ENCODE peak calls at places on chromosomes 12 and 14, in six cellular contexts. One of them, this sample, is unnamed.

GRCh38 chr12:107759410-107759809 is 1.5 kb downstream of the PRDM4 start:
- DNase-seq in gastrocnemius medialis: no peak
- DNase-seq in IMR-90: peak
- DNase-seq in K562: peak
- DNase-seq in tibial nerve: no peak
- DNase-seq in thyroid gland: no peak
- DNase-seq in this sample: no peak

GRCh38 chr12:68175566-68176033 is 16.1 kb upstream of the IFNG start:
- DNase-seq in gastrocnemius medialis: no peak
- DNase-seq in IMR-90: no peak
- DNase-seq in K562: no peak
- DNase-seq in tibial nerve: no peak
- DNase-seq in thyroid gland: no peak
- DNase-seq in this sample: no peak

GRCh38 chr12:123335490-123335889 is 29.2 kb downstream of the SBNO1 start:
- DNase-seq in gastrocnemius medialis: no peak
- DNase-seq in IMR-90: no peak
- DNase-seq in K562: no peak
- DNase-seq in tibial nerve: no peak
- DNase-seq in thyroid gland: no peak
- DNase-seq in this sample: no peak

GRCh38 chr14:35865611-35866010 is 39.5 kb downstream of the BRMS1L start:
- DNase-seq in gastrocnemius medialis: no peak
- DNase-seq in IMR-90: no peak
- DNase-seq in K562: no peak
- DNase-seq in tibial nerve: no peak
- DNase-seq in thyroid gland: no peak
- DNase-seq in this sample: no peak

GRCh38 chr14:97312910-97313309 is 515.7 kb downstream of the VRK1 start:
- DNase-seq in gastrocnemius medialis: no peak
- DNase-seq in IMR-90: no peak
- DNase-seq in K562: no peak
- DNase-seq in tibial nerve: no peak
- DNase-seq in thyroid gland: no peak
- DNase-seq in this sample: no peak

GRCh38 chr14:100907240-100907639 is 3.7 kb upstream of the RTL1 start:
- DNase-seq in gastrocnemius medialis: no peak
- DNase-seq in IMR-90: no peak
- DNase-seq in K562: no peak
- DNase-seq in tibial nerve: no peak
- DNase-seq in thyroid gland: no peak
- DNase-seq in this sample: no peak

GRCh38 chr14:83217492-83217891 is 1683.8 kb upstream of the SEL1L start:
- DNase-seq in gastrocnemius medialis: no peak
- DNase-seq in IMR-90: peak
- DNase-seq in K562: no peak
- DNase-seq in tibial nerve: no peak
- DNase-seq in thyroid gland: peak
- DNase-seq in this sample: no peak

GRCh38 chr12:116879509-116880212 is 1.6 kb downstream of the HRK start:
- DNase-seq in gastrocnemius medialis: no peak
- DNase-seq in IMR-90: no peak
- DNase-seq in K562: no peak
- DNase-seq in tibial nerve: no peak
- DNase-seq in thyroid gland: no peak
- DNase-seq in this sample: no peak

GRCh38 chr14:104999361-104999760 is 13.8 kb downstream of the CLBA1 start:
- DNase-seq in gastrocnemius medialis: no peak
- DNase-seq in IMR-90: no peak
- DNase-seq in K562: no peak
- DNase-seq in tibial nerve: no peak
- DNase-seq in thyroid gland: no peak
- DNase-seq in this sample: no peak

GRCh38 chr14:85974602-85975001 is 444.7 kb downstream of the FLRT2 start:
- DNase-seq in gastrocnemius medialis: no peak
- DNase-seq in IMR-90: no peak
- DNase-seq in K562: no peak
- DNase-seq in tibial nerve: no peak
- DNase-seq in thyroid gland: no peak
- DNase-seq in this sample: no peak

GRCh38 chr12:64625243-64626077 is 15.2 kb downstream of the RASSF3 start:
- DNase-seq in gastrocnemius medialis: peak
- DNase-seq in IMR-90: peak
- DNase-seq in K562: peak
- DNase-seq in tibial nerve: no peak
- DNase-seq in thyroid gland: peak
- DNase-seq in this sample: peak

GRCh38 chr12:20443792-20444191 is 75.5 kb downstream of the PDE3A start:
- DNase-seq in gastrocnemius medialis: no peak
- DNase-seq in IMR-90: no peak
- DNase-seq in K562: no peak
- DNase-seq in tibial nerve: no peak
- DNase-seq in thyroid gland: no peak
- DNase-seq in this sample: no peak

GRCh38 chr12:116489116-116489515 is 70.1 kb upstream of the MAP1LC3B2 start:
- DNase-seq in gastrocnemius medialis: no peak
- DNase-seq in IMR-90: no peak
- DNase-seq in K562: no peak
- DNase-seq in tibial nerve: no peak
- DNase-seq in thyroid gland: no peak
- DNase-seq in this sample: no peak

GRCh38 chr14:71142375-71143038 is 235.2 kb downstream of the PCNX1 start:
- DNase-seq in gastrocnemius medialis: no peak
- DNase-seq in IMR-90: peak
- DNase-seq in K562: no peak
- DNase-seq in tibial nerve: no peak
- DNase-seq in thyroid gland: no peak
- DNase-seq in this sample: no peak

GRCh38 chr12:113519464-113520191 is 48.0 kb upstream of the LHX5 start:
- DNase-seq in gastrocnemius medialis: no peak
- DNase-seq in IMR-90: no peak
- DNase-seq in K562: no peak
- DNase-seq in tibial nerve: no peak
- DNase-seq in thyroid gland: no peak
- DNase-seq in this sample: no peak

GRCh38 chr14:53875337-53875897 is 81.2 kb downstream of the BMP4 start:
- DNase-seq in gastrocnemius medialis: no peak
- DNase-seq in IMR-90: no peak
- DNase-seq in K562: no peak
- DNase-seq in tibial nerve: no peak
- DNase-seq in thyroid gland: no peak
- DNase-seq in this sample: no peak

GRCh38 chr12:103936679-103937078 is 6.5 kb downstream of the HSP90B1 start:
- DNase-seq in gastrocnemius medialis: no peak
- DNase-seq in IMR-90: no peak
- DNase-seq in K562: no peak
- DNase-seq in tibial nerve: no peak
- DNase-seq in thyroid gland: no peak
- DNase-seq in this sample: no peak

DNA sequence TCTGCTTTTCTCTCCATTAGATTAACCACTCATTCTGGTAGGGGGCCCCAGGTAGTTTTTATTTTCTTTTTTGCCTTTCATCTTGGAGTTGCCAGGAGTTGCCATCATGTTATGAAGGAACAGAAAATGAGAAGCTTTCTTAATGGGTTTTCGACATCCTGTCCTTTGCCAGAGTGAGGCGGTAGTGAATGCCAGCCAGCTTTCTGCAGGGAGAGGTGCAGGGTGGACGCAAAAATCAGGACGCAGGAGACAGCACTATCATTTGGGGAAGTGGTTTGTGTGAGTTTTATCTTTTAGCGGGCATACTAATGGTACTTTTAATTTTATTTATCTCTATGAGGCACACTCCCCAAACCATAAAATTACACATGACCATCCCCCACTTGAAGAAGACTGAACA is 1.7 kb downstream of the RASSF8 start:
- DNase-seq in gastrocnemius medialis: peak
- DNase-seq in IMR-90: peak
- DNase-seq in K562: no peak
- DNase-seq in tibial nerve: no peak
- DNase-seq in thyroid gland: peak
- DNase-seq in this sample: peak
- TF ChIP-seq CTCF in gastrocnemius medialis: no peak
- TF ChIP-seq CTCF in IMR-90: peak
- TF ChIP-seq CTCF in K562: no peak
- TF ChIP-seq CTCF in tibial nerve: no peak
- TF ChIP-seq CTCF in thyroid gland: no peak
- TF ChIP-seq CTCF in this sample: no peak

DNA sequence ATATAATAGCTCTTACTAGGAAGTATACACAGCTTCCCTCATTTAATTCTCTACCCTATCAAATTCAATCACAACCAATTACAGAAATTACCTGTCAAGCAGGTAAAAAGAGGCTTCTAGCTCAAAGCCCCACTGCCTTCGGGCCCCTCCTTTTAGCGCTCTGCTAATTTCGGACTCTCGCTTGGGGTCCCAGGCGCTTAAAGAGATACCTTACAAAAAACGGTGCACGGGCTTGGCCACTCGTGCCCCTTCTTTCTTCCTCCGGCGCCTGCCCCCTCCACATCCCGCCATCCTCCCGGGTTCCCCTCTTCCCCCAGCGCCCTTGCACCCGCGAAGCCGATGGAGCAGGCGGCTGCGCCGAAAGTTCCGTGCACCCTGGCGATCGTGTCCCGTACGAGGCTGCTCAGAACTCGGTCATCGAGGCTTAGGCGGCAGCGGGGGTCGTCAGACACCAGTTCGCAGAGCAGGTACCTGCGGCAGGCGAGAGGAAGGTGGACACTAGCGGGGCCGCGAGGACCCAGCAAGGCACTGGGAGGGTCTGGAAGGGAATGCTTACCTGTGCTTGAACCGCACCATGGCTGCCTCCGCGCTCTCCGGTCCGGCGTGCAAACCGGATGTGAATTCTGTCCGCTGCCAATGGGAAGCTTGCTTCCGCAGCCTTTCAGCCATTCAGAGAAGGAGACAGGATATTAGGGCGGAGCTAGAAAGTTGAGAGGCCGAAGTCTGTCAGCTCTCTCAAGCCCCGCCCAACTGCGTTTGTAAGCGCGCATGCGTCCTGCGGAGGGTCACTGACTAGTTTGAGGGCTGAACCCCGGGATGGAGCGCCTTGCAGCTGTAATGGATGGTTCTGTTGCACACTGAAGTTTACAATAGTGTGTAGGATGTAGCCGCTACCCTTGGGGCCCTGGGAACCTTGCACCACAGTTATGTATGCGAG is at the start of gene POP5:
- DNase-seq in gastrocnemius medialis: peak
- DNase-seq in IMR-90: peak
- DNase-seq in K562: peak
- DNase-seq in tibial nerve: peak
- DNase-seq in thyroid gland: peak
- DNase-seq in this sample: peak
- TF ChIP-seq POLR2A in gastrocnemius medialis: peak
- TF ChIP-seq POLR2A in IMR-90: no peak
- TF ChIP-seq POLR2A in K562: peak
- TF ChIP-seq POLR2A in tibial nerve: peak
- TF ChIP-seq POLR2A in thyroid gland: peak
- TF ChIP-seq POLR2A in this sample: no peak

GRCh38 chr12:37733856-37734255 is 582.7 kb upstream of the ALG10B start:
- DNase-seq in gastrocnemius medialis: no peak
- DNase-seq in IMR-90: no peak
- DNase-seq in K562: no peak
- DNase-seq in tibial nerve: no peak
- DNase-seq in thyroid gland: no peak
- DNase-seq in this sample: no peak
- H3K27ac ChIP-seq in gastrocnemius medialis: no peak
- H3K27ac ChIP-seq in IMR-90: no peak
- H3K27ac ChIP-seq in K562: no peak
- H3K27ac ChIP-seq in tibial nerve: no peak
- H3K27ac ChIP-seq in thyroid gland: no peak
- H3K27ac ChIP-seq in this sample: no peak

GRCh38 chr14:46951103-46951502 is 299.5 kb upstream of the RPL10L start:
- DNase-seq in gastrocnemius medialis: no peak
- DNase-seq in IMR-90: no peak
- DNase-seq in K562: no peak
- DNase-seq in tibial nerve: no peak
- DNase-seq in thyroid gland: no peak
- DNase-seq in this sample: no peak
- TF ChIP-seq CTCF in gastrocnemius medialis: no peak
- TF ChIP-seq CTCF in IMR-90: no peak
- TF ChIP-seq CTCF in K562: no peak
- TF ChIP-seq CTCF in tibial nerve: no peak
- TF ChIP-seq CTCF in thyroid gland: no peak
- TF ChIP-seq CTCF in this sample: no peak

GRCh38 chr12:46475972-46476645 is 103.5 kb upstream of the SLC38A2 start:
- DNase-seq in gastrocnemius medialis: no peak
- DNase-seq in IMR-90: no peak
- DNase-seq in K562: no peak
- DNase-seq in tibial nerve: no peak
- DNase-seq in thyroid gland: no peak
- DNase-seq in this sample: no peak
- TF ChIP-seq POLR2A in gastrocnemius medialis: no peak
- TF ChIP-seq POLR2A in IMR-90: no peak
- TF ChIP-seq POLR2A in K562: no peak
- TF ChIP-seq POLR2A in tibial nerve: no peak
- TF ChIP-seq POLR2A in thyroid gland: no peak
- TF ChIP-seq POLR2A in this sample: no peak

DNA sequence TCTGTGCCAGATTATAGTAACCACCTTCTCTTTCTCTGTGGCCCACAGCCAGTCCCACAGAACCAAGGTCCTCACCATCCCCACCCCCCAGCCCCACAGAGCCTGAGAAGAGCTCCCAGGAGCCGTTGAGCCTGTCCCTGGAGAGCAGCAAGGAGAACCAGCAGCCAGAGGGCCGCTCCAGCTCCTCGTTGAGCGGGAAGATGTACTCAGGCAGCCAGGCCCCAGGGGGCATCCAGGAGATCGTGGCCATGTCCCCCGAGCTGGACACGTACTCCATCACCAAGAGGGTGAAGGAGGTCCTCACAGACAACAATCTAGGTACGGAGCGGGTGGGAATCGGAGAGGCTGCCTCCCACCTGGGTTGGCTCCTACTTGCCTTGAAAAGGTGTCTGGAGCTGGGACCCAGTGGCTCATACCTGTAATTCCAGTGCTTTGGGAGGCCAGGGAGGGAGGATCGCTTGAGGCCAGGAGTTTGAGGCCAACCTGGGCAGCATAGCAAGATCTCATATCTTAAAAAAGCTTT is 34.4 kb downstream of the PHETA1 start:
- DNase-seq in gastrocnemius medialis: no peak
- DNase-seq in IMR-90: no peak
- DNase-seq in K562: no peak
- DNase-seq in tibial nerve: no peak
- DNase-seq in thyroid gland: no peak
- DNase-seq in this sample: no peak
- H3K27ac ChIP-seq in gastrocnemius medialis: no peak
- H3K27ac ChIP-seq in IMR-90: no peak
- H3K27ac ChIP-seq in K562: no peak
- H3K27ac ChIP-seq in tibial nerve: no peak
- H3K27ac ChIP-seq in thyroid gland: no peak
- H3K27ac ChIP-seq in this sample: no peak